ENCODE peak calls at places on chromosome 11, in five cellular contexts. Y is neural progenitor cell, G is upper lobe of left lung, R is spleen, S is body of pancreas. V is an unnamed sample.

GRCh38 chr11:32151036-32151435 is 60.2 kb downstream of the RCN1 start:
- DNase-seq in S (no peak), G (no peak), R (no peak), Y (no peak), V (no peak)

GRCh38 chr11:102810943-102811528 is 13.1 kb upstream of the MMP1 start:
- DNase-seq in S (no peak), R (no peak), Y (peak; percentile 31), G (no peak), V (no peak)

GRCh38 chr11:2776351-2777061 is 76.7 kb upstream of the KCNQ1OT1 start:
- DNase-seq in G (peak; percentile 19), R (peak; percentile 61), Y (no peak), S (peak; percentile 14), V (peak; percentile 43)

GRCh38 chr11:33899383-33900037 is 7.6 kb upstream of the LMO2 start:
- DNase-seq in R (no peak), G (peak; percentile 68), Y (peak; percentile 29), S (peak; percentile 63), V (peak; percentile 55)

GRCh38 chr11:67374571-67375276 is 1.3 kb upstream of the CLCF1 start:
- DNase-seq in S (peak; percentile 44), Y (no peak), R (peak; percentile 78), G (no peak), V (no peak)

GRCh38 chr11:67410369-67410831 is 5.1 kb upstream of the CARNS1 start:
- DNase-seq in S (no peak), G (no peak), R (peak; percentile 79), Y (no peak), V (no peak)

GRCh38 chr11:125724125-125724524 is 22.0 kb upstream of the PATE1 start:
- DNase-seq in S (no peak), Y (peak; percentile 34), R (no peak), G (no peak), V (no peak)

GRCh38 chr11:91926967-91927366 is 297.7 kb upstream of the FAT3 start:
- DNase-seq in G (no peak), R (no peak), S (peak; percentile 26), Y (no peak), V (no peak)

GRCh38 chr11:62340269-62340901 is 3.1 kb downstream of the ASRGL1 start:
- DNase-seq in Y (peak; percentile 63), G (peak; percentile 51), R (peak; percentile 81), S (peak; percentile 56), V (peak; percentile 61)
- H3K4me3 ChIP-seq in Y (no peak overlapping the region), G (no peak overlapping the region), R (no peak overlapping the region), S (no peak overlapping the region), V (peak overlapping the region; percentile 24)

DNA sequence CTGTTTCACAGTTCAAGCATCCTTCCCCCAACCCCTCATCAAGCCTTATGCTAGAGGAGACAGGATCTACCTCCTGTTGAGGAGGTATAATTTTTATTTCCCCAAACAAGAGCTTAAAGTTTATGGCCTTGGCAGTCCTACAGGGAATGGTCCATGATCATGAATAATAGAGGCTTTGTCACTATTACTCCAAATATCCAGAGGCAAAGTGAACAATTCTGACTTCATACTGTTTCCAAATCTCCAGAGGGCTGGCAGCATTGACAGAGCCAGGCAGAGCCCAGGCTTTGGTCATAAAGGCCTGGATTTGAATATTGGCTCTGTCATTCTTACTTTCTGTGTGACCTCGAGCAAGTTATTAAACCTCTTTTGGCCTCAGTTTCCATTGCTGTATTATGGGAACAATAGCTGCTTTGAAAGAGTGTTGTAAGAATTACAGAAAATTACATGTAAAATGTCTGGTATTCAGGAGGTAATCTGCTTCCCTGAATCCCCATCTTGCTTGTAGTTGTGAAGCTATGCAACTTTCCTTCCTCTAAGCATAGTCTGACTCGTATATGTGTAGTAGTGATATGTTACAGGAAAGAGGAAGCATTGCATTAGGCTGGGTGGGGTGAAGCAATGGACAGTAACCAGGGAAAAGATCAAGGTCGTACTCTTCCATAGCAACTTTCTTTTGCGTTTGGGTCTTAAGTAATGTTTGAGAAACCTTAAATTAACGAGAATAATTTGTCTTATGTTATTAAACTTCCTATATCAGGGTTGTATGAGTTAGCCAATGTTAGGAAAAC is 88.8 kb downstream of the CD44 start:
- DNase-seq in Y (no peak), G (peak; percentile 56), S (no peak), R (no peak), V (no peak)
- H3K27ac ChIP-seq in Y (no peak overlapping the region), G (peak overlapping the region; percentile 78), S (no peak overlapping the region), R (peak overlapping the region; percentile 69), V (peak overlapping the region; percentile 46)

DNA sequence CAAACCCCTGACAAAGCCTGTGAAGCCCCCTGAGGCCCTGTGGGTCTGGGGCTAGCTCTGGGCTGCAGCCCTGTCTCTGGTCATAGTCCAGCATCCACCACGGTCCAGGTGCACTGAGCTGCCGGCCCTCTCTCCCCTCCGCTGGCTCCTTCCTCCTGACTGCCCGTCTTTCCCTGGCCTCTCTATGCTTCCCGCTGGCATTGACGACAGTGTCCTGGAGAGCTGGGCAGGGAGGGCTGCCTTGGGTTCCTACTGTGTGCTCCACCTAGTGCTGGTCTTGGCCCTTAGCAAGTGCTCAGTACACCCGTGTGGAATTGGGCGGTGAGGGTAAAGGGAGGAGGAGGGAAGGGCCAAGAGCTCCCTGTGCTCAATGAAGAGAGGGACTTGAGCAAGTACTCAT is 868 bp upstream of the MYEOV start:
- DNase-seq in Y (peak; percentile 30), G (peak; percentile 84), S (no peak), R (peak; percentile 59), V (peak; percentile 69)
- TF ChIP-seq CTCF in Y (peak; percentile 17), G (no peak), S (no peak), R (no peak), V (peak; percentile 33)

DNA sequence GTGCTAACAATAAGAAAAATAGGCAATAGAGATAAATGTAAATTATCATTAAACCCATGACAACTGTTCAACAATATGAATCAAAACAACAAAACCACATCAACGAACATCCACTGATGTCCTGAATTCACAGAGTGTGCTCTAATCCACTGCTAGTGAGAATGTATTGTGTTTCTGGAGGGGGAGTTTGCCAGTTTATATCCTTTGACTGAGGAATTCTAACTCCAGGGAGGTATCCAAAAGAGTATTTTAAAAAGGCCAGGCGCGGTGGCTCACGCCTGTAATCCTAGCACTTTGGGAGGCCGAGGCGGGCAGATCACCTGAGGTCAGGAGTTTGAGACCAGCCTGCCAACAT is 1.7 kb upstream of the WEE1 start:
- DNase-seq in G (no peak), R (no peak), Y (no peak), S (no peak), V (no peak)
- H3K4me3 ChIP-seq in G (no peak overlapping the region), R (no peak overlapping the region), Y (no peak overlapping the region), S (no peak overlapping the region), V (no peak overlapping the region)

GRCh38 chr11:121497176-121497995 is 44.6 kb upstream of the SORL1-AS1 start:
- DNase-seq in Y (peak; percentile 89), G (no peak), S (no peak), R (no peak), V (no peak)
- H3K27ac ChIP-seq in Y (peak overlapping the region; percentile 93), G (no peak overlapping the region), S (no peak overlapping the region), R (no peak overlapping the region), V (no peak overlapping the region)

GRCh38 chr11:120306519-120307242 is 18.4 kb upstream of the TLCD5 start:
- DNase-seq in Y (peak; percentile 34), S (no peak), G (no peak), R (no peak), V (no peak)
- TF ChIP-seq CTCF in Y (peak; percentile 41), S (no peak), G (no peak), R (no peak), V (no peak)

DNA sequence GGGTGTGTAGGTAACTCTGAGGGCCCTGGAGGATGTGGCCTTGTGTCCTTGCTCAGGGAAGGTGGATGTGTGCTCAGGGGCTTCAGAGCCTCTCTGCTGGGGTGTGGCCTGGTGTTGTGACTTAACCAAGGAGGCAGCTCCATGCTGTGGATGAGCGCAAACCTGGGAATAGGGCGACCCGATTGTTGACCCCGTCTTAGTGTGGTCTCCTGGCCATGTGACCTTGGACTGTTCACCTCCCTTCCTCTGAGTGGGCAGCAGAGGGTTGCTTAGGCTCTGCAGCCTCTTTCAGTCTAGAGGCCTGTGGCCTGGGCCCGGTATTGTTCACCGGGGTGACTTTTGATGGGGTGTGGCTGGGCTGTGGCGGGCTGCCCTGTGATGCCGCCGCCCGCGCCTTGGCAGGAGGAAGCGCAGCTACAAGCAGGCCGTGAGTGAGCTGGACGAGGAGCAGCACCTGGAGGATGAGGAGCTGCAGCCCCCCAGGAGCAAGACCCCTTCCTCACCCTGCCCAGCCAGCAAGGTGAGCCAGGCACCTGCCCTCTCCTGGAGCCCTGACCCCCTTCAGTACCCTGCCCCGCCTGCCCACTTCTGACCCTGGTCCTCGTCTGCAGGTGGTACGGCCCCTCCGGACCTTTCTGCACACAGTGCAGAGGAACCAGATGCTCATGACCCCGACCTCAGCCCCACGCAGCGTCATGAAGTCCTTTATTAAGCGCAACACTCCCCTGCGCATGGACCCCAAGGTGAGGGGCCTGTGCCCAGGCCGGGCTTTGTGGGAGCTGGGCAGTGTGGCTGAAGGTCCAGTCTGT is 16.7 kb downstream of the INCENP start:
- DNase-seq in Y (no peak), G (no peak), S (no peak), R (peak; percentile 61), V (no peak)
- H3K4me3 ChIP-seq in Y (no peak overlapping the region), G (no peak overlapping the region), S (no peak overlapping the region), R (no peak overlapping the region), V (no peak overlapping the region)